ENCODE peak calls at places on chromosomes 16 and 17, in four cellular contexts. G is non-pigmented ciliary epithelial cell, M is HL-60, F is colonic mucosa. V is an unnamed sample.

GRCh38 chr16:81601008-81601428 is 156.4 kb downstream of the CMIP start:
- DNase-seq in G (no peak), M (no peak), F (no peak), V (no peak)

GRCh38 chr16:19138601-19139000 is 24.8 kb downstream of the ITPRIPL2 start:
- DNase-seq in G (no peak), M (no peak), F (peak), V (no peak)

GRCh38 chr17:39794249-39794970 is 56.7 kb downstream of the GRB7 start:
- DNase-seq in G (no peak), M (no peak), F (no peak), V (peak)

GRCh38 chr16:53090591-53091507 is 36.1 kb downstream of the CHD9 start:
- DNase-seq in G (peak), M (peak), F (peak), V (no peak)

GRCh38 chr16:88558457-88559442 is 11.5 kb upstream of the ZC3H18 start:
- DNase-seq in G (peak), M (no peak), F (peak), V (peak)

GRCh38 chr16:87608400-87608985 is 6.2 kb downstream of the JPH3 start:
- DNase-seq in G (no peak), M (no peak), F (peak), V (peak)

GRCh38 chr16:2474877-2475412 is at the start of gene TBC1D24:
- DNase-seq in G (no peak), M (peak), F (peak), V (peak)

GRCh38 chr17:72004011-72004427 is 116.8 kb upstream of the SOX9 start:
- DNase-seq in G (no peak), M (no peak), F (no peak), V (no peak)

GRCh38 chr17:17675925-17676534 is 5.2 kb upstream of the RAI1 start:
- DNase-seq in G (no peak), M (no peak), F (peak), V (no peak)

GRCh38 chr16:70706948-70707465 is 21.2 kb upstream of the MTSS2 start:
- DNase-seq in G (no peak), M (no peak), F (no peak), V (no peak)

GRCh38 chr16:83963277-83964119 is 4.5 kb upstream of the NECAB2 start:
- DNase-seq in G (no peak), M (no peak), F (no peak), V (no peak)

GRCh38 chr17:62804822-62805221 is 3.3 kb downstream of the MARCHF10 start:
- DNase-seq in G (no peak), M (no peak), F (no peak), V (no peak)

GRCh38 chr16:70685061-70685937 is 554 bp downstream of the MTSS2 start:
- DNase-seq in G (no peak), M (no peak), F (no peak), V (no peak)

GRCh38 chr16:65950211-65950610 is 416.3 kb upstream of the CDH5 start:
- DNase-seq in G (no peak), M (no peak), F (no peak), V (no peak)

GRCh38 chr17:927611-928461 is 51.7 kb downstream of the NXN start:
- DNase-seq in G (peak), M (no peak), F (no peak), V (no peak)